ENCODE peak calls at places on chromosomes 4 and X, in six cellular contexts. F is amygdala, R is heart left ventricle, W is T-helper 17 cell, L is HS-5, D is tibial nerve. K is an unnamed sample.

GRCh38 chr4:40261246-40262078 is 64.6 kb downstream of the RHOH start:
- DNase-seq in W (no peak), R (no peak), D (no peak), F (no peak), L (no peak), K (no peak)

GRCh38 chr4:168051526-168051925 is 40.8 kb upstream of the ANXA10 start:
- DNase-seq in L (no peak), W (no peak), D (no peak), F (no peak), R (no peak), K (no peak)

GRCh38 chr4:181259081-181259480 is 984.1 kb upstream of the TENM3 start:
- DNase-seq in W (no peak), L (no peak), D (no peak), R (no peak), F (no peak), K (no peak)

GRCh38 chr4:109703664-109704351 is 563 bp upstream of the CASP6 start:
- DNase-seq in W (no peak), R (no peak), L (no peak), F (no peak), D (no peak), K (no peak)

GRCh38 chrX:127578395-127578794 is 473.8 kb downstream of the ACTRT1 start:
- DNase-seq in R (peak; percentile 7), W (no peak), L (no peak), D (no peak), F (no peak), K (peak; percentile 44)

GRCh38 chr4:21452931-21453330 is 495.6 kb downstream of the KCNIP4 start:
- DNase-seq in L (no peak), D (no peak), F (no peak), R (no peak), W (no peak), K (no peak)

GRCh38 chr4:84985952-84986351 is 19.5 kb upstream of the WDFY3 start:
- DNase-seq in D (no peak), L (peak; percentile 65), F (no peak), W (no peak), R (no peak), K (no peak)

GRCh38 chr4:187608001-187608421 is 387.6 kb upstream of the ZFP42 start:
- DNase-seq in R (no peak), D (no peak), W (no peak), L (no peak), F (no peak), K (no peak)

GRCh38 chr4:123014038-123014437 is 91.6 kb upstream of the NUDT6 start:
- DNase-seq in W (no peak), L (no peak), F (no peak), D (no peak), R (no peak), K (no peak)

GRCh38 chrX:110280954-110281353 is 36.9 kb downstream of the AMMECR1 start:
- DNase-seq in L (no peak), D (no peak), W (no peak), F (no peak), R (no peak), K (no peak)

GRCh38 chr4:48913346-48913745 is 6.8 kb upstream of the OCIAD2 start:
- DNase-seq in W (no peak), D (no peak), F (no peak), R (no peak), L (peak; percentile 89), K (no peak)

GRCh38 chrX:132017431-132018185 is 5.5 kb upstream of the STK26 start:
- DNase-seq in W (no peak), L (no peak), F (no peak), R (no peak), D (no peak), K (no peak)

GRCh38 chrX:50697691-50698090 is 116.3 kb downstream of the SHROOM4 start:
- DNase-seq in F (no peak), D (no peak), L (no peak), W (no peak), R (no peak), K (no peak)

GRCh38 chr4:42454755-42455154 is 57.5 kb downstream of the SHISA3 start:
- DNase-seq in D (no peak), R (no peak), F (no peak), W (no peak), L (no peak), K (no peak)

K was measured in Right ventricle myocardium superior.